ENCODE peak calls at places on chromosomes 1 and 21, in six cellular contexts. I is suprapubic skin, U is astrocyte, T is heart left ventricle, B is colonic mucosa, L is PC-3. S is an unnamed sample.

GRCh38 chr1:161131721-161132409 is 602 bp downstream of the DEDD start:
- DNase-seq in U (peak; percentile 25), I (no peak), B (peak; percentile 34), L (no peak), T (no peak), S (no peak)

GRCh38 chr1:204435246-204435885 is 23.7 kb upstream of the PPP1R15B start:
- DNase-seq in T (no peak), I (no peak), B (no peak), U (peak; percentile 57), L (no peak), S (no peak)

GRCh38 chr1:7988576-7988975 is 27.1 kb downstream of the PARK7 start:
- DNase-seq in B (no peak), U (no peak), T (no peak), L (peak; percentile 70), I (no peak), S (peak; percentile 86)

GRCh38 chr1:154478013-154478412 is 24.0 kb upstream of the TDRD10 start:
- DNase-seq in B (peak; percentile 92), U (no peak), I (no peak), T (no peak), L (no peak), S (no peak)

GRCh38 chr1:184296466-184297243 is 90.2 kb upstream of the C1orf21 start:
- DNase-seq in B (peak; percentile 74), U (peak; percentile 93), T (peak; percentile 94), L (no peak), I (peak; percentile 88), S (no peak)

GRCh38 chr1:118978914-118979701 is 9.0 kb downstream of the TBX15 start:
- DNase-seq in T (no peak), I (no peak), L (no peak), U (no peak), B (no peak), S (no peak)

GRCh38 chr1:88140325-88140724 is 543.7 kb upstream of the PKN2 start:
- DNase-seq in L (no peak), U (no peak), B (no peak), I (no peak), T (no peak), S (no peak)

GRCh38 chr1:163056832-163057231 is 12.3 kb upstream of the RGS4 start:
- DNase-seq in U (peak; percentile 45), T (no peak), B (no peak), I (no peak), L (peak; percentile 24), S (no peak)

GRCh38 chr1:160859166-160859565 is 3.5 kb downstream of the CD244 start:
- DNase-seq in U (no peak), T (no peak), B (no peak), L (no peak), I (no peak), S (no peak)

GRCh38 chr1:197235355-197235754 is 32.7 kb upstream of the CRB1 start:
- DNase-seq in L (no peak), B (no peak), U (peak; percentile 39), I (no peak), T (no peak), S (no peak)

GRCh38 chr1:220879090-220879508 is at the start of gene HLX:
- DNase-seq in L (peak; percentile 96), U (peak; percentile 81), B (peak; percentile 80), T (peak; percentile 95), I (peak; percentile 94), S (no peak)

GRCh38 chr1:156623946-156624813 is 5.0 kb downstream of the HAPLN2 start:
- DNase-seq in B (peak; percentile 35), U (no peak), T (peak; percentile 51), I (no peak), L (peak; percentile 33), S (no peak)

GRCh38 chr21:36035381-36035791 is 24.9 kb downstream of the SETD4 start:
- DNase-seq in T (no peak), B (no peak), L (no peak), U (no peak), I (peak; percentile 59), S (no peak)

GRCh38 chr1:108663074-108663473 is 2.2 kb upstream of the HENMT1 start:
- DNase-seq in U (no peak), B (no peak), I (no peak), L (no peak), T (no peak), S (no peak)

GRCh38 chr1:17046043-17046657 is 7.7 kb downstream of the SDHB start:
- DNase-seq in T (no peak), I (no peak), B (no peak), L (peak; percentile 69), U (peak; percentile 47), S (no peak)

GRCh38 chr1:94962745-94963265 is 35.9 kb upstream of the CNN3 start:
- DNase-seq in I (no peak), L (peak; percentile 23), T (peak; percentile 31), B (peak; percentile 55), U (no peak), S (no peak)

GRCh38 chr1:179966551-179966950 is 11.9 kb downstream of the CEP350 start:
- DNase-seq in U (no peak), I (no peak), T (no peak), L (no peak), B (no peak), S (no peak)

GRCh38 chr1:18794561-18794960 is 64.9 kb downstream of the TAS1R2 start:
- DNase-seq in B (no peak), T (no peak), L (peak; percentile 12), U (no peak), I (no peak), S (no peak)

GRCh38 chr21:42360317-42360716 is 6.0 kb downstream of the TFF1 start:
- DNase-seq in T (no peak), U (no peak), B (no peak), I (no peak), L (peak; percentile 25), S (no peak)

GRCh38 chr1:38559180-38559874 is 300.2 kb downstream of the RRAGC start:
- DNase-seq in T (peak; percentile 25), L (no peak), I (no peak), U (no peak), B (peak; percentile 27), S (no peak)

GRCh38 chr21:42707207-42707830 is 53.9 kb downstream of the PDE9A start:
- DNase-seq in T (no peak), U (no peak), L (no peak), B (no peak), I (no peak), S (no peak)

GRCh38 chr1:116677474-116678062 is 10.0 kb upstream of the IGSF3 start:
- DNase-seq in B (no peak), T (no peak), I (no peak), U (no peak), L (no peak), S (no peak)

GRCh38 chr1:150543500-150544143 is 5.6 kb upstream of the ADAMTSL4 start:
- DNase-seq in T (no peak), I (no peak), B (no peak), L (no peak), U (no peak), S (no peak)

GRCh38 chr1:118144777-118145176 is 40.3 kb downstream of the SPAG17 start:
- DNase-seq in T (no peak), I (no peak), B (no peak), U (no peak), L (no peak), S (no peak)

GRCh38 chr1:201282931-201283829 is at the start of gene PKP1:
- DNase-seq in T (no peak), U (peak; percentile 15), L (peak; percentile 100), I (no peak), B (peak; percentile 69), S (no peak)

GRCh38 chr1:11339346-11340247 is 66.6 kb downstream of the UBIAD1 start:
- DNase-seq in T (no peak), L (peak; percentile 31), U (no peak), I (no peak), B (peak; percentile 50), S (no peak)

GRCh38 chr1:79042117-79042516 is 35.6 kb upstream of the ADGRL4 start:
- DNase-seq in B (no peak), L (peak; percentile 77), U (peak; percentile 81), T (no peak), I (no peak), S (peak; percentile 71)

GRCh38 chr1:65503427-65503826 is 83.0 kb downstream of the LEPR start:
- DNase-seq in B (no peak), I (no peak), U (no peak), L (no peak), T (no peak), S (no peak)

GRCh38 chr1:156499703-156500577 is 635 bp downstream of the MEF2D start:
- DNase-seq in L (no peak), B (peak; percentile 73), I (no peak), U (no peak), T (peak; percentile 83), S (no peak)

GRCh38 chr1:78277253-78277652 is 213.5 kb upstream of the PTGFR start:
- DNase-seq in I (no peak), U (peak; percentile 90), T (no peak), L (peak; percentile 74), B (no peak), S (peak; percentile 43)

GRCh38 chr1:227774721-227775665 is 39.8 kb downstream of the SNAP47 start:
- DNase-seq in I (peak; percentile 78), T (no peak), B (no peak), L (no peak), U (peak; percentile 83), S (no peak)

GRCh38 chr1:109595540-109595939 is 23.9 kb downstream of the GNAT2 start:
- DNase-seq in U (peak; percentile 36), B (no peak), L (no peak), T (no peak), I (no peak), S (peak; percentile 24)

GRCh38 chr1:216562383-216562782 is 139.1 kb upstream of the USH2A start:
- DNase-seq in I (no peak), B (no peak), T (no peak), U (no peak), L (peak; percentile 24), S (no peak)

DNA sequence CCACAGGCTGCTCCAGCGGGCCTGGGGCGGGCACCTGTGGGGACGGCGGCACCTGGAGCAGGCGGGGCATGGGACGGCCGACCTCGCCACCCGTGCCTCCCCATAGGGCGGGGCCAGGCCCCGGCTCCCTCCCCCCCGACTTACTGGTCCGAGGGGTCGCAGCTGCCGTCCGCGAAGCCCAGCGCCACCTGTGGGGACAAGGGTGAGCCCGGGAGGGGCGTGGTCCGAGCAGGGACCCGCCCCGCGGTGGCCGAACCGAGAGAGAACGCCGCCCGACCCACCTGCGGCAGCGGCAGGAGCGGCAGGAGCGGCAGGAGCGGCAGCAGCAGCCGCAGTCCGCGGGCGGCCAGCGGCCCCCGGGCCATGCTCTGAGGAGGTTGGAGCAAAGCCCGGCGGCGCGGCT is at the start of gene TMEM52:
- DNase-seq in T (no peak), I (no peak), U (no peak), B (no peak), L (no peak), S (no peak)
- TF ChIP-seq CTCF in T (no peak), I (no peak), U (no peak), B (no peak), L (peak; percentile 40), S (no peak)

GRCh38 chr1:207870279-207871031 is 40.5 kb downstream of the CD34 start:
- DNase-seq in L (no peak), I (no peak), T (no peak), U (no peak), B (no peak), S (no peak)
- H3K4me1 ChIP-seq in L (peaks cover 33% of the 10 kb centered on the region), I (peaks cover 75% of the 10 kb centered on the region), T (peaks cover 68% of the 10 kb centered on the region), U (peaks cover 7% of the 10 kb centered on the region), B (peaks cover 4% of the 10 kb centered on the region), S (peaks cover 36% of the 10 kb centered on the region)

GRCh38 chr21:16942703-16943102 is 570.1 kb upstream of the CXADR start:
- DNase-seq in B (no peak), T (no peak), L (peak; percentile 6), I (no peak), U (peak; percentile 8), S (no peak)
- TF ChIP-seq CTCF in B (no peak), T (no peak), L (peak; percentile 49), I (peak; percentile 14), U (peak; percentile 57), S (peak; percentile 85)

GRCh38 chr1:111204211-111204883 is 3.9 kb upstream of the DENND2D start:
- DNase-seq in B (peak; percentile 88), I (no peak), L (no peak), T (peak; percentile 55), U (no peak), S (no peak)
- H3K4me1 ChIP-seq in B (peaks cover 23% of the 10 kb centered on the region), I (peaks cover 54% of the 10 kb centered on the region), L (peaks cover 32% of the 10 kb centered on the region), T (peaks cover 61% of the 10 kb centered on the region), U (peaks cover 5% of the 10 kb centered on the region), S (peaks cover 19% of the 10 kb centered on the region)

S was measured in foreskin keratinocyte.